ENCODE peak calls at places on chromosomes 13 and 19, in six cellular contexts. H, W, N, C, L and F are unnamed samples.

GRCh38 chr19:8334458-8335342 is 8.4 kb downstream of the KANK3 start:
- DNase-seq in H (peak; percentile 85), W (no peak), N (peak; percentile 40), C (peak; percentile 73), L (no peak), F (peak; percentile 86)

GRCh38 chr13:45928843-45929242 is 77.3 kb upstream of the SIAH3 start:
- DNase-seq in H (no peak), W (no peak), N (no peak), C (no peak), L (no peak), F (no peak)

GRCh38 chr13:46172531-46172991 is 9.4 kb downstream of the LCP1 start:
- DNase-seq in H (no peak), W (no peak), N (no peak), C (no peak), L (no peak), F (no peak)

GRCh38 chr19:41319500-41320184 is 9.7 kb downstream of the CCDC97 start:
- DNase-seq in H (no peak), W (no peak), N (no peak), C (no peak), L (no peak), F (no peak)

GRCh38 chr13:48028066-48028465 is 9.5 kb upstream of the NUDT15 start:
- DNase-seq in H (no peak), W (no peak), N (no peak), C (no peak), L (no peak), F (no peak)

GRCh38 chr13:109764474-109765292 is 21.7 kb downstream of the IRS2 start:
- DNase-seq in H (no peak), W (peak; percentile 62), N (no peak), C (no peak), L (no peak), F (no peak)

GRCh38 chr13:95505265-95505664 is 47.3 kb upstream of the CLDN10 start:
- DNase-seq in H (peak; percentile 46), W (no peak), N (no peak), C (no peak), L (no peak), F (no peak)

GRCh38 chr19:17872251-17873001 is 681 bp downstream of the SLC5A5 start:
- DNase-seq in H (no peak), W (no peak), N (peak; percentile 46), C (no peak), L (no peak), F (no peak)

GRCh38 chr13:55573565-55573964 is 1567.2 kb upstream of the PRR20A start:
- DNase-seq in H (no peak), W (no peak), N (no peak), C (no peak), L (no peak), F (no peak)

GRCh38 chr13:25200783-25201182 is 28.7 kb upstream of the AMER2 start:
- DNase-seq in H (no peak), W (no peak), N (no peak), C (no peak), L (no peak), F (no peak)

GRCh38 chr13:92260363-92260762 is 861.9 kb downstream of the GPC5 start:
- DNase-seq in H (no peak), W (no peak), N (no peak), C (no peak), L (no peak), F (no peak)

GRCh38 chr19:6161271-6161850 is 25.9 kb downstream of the ACSBG2 start:
- DNase-seq in H (peak; percentile 77), W (no peak), N (peak; percentile 17), C (no peak), L (peak; percentile 20), F (peak; percentile 50)

GRCh38 chr13:23608704-23609413 is 38.6 kb downstream of the TNFRSF19 start:
- DNase-seq in H (no peak), W (no peak), N (no peak), C (peak; percentile 70), L (no peak), F (no peak)

GRCh38 chr13:29920018-29920643 is 69.7 kb upstream of the UBL3 start:
- DNase-seq in H (no peak), W (no peak), N (no peak), C (no peak), L (no peak), F (no peak)

GRCh38 chr13:30422056-30422914 is at the start of gene UBE2L5:
- DNase-seq in H (peak; percentile 89), W (peak; percentile 67), N (peak; percentile 55), C (peak; percentile 80), L (no peak), F (peak; percentile 67)

GRCh38 chr19:41529484-41530183 is 46.3 kb upstream of the CEACAM21 start:
- DNase-seq in H (no peak), W (no peak), N (no peak), C (no peak), L (no peak), F (no peak)

GRCh38 chr13:110301083-110301482 is 5.9 kb downstream of the COL4A1 start:
- DNase-seq in H (no peak), W (no peak), N (no peak), C (no peak), L (no peak), F (no peak)

GRCh38 chr13:21069561-21070004 is 8.2 kb upstream of the LATS2 start:
- DNase-seq in H (no peak), W (no peak), N (no peak), C (peak; percentile 79), L (no peak), F (no peak)

GRCh38 chr13:96792736-96793444 is 201.4 kb downstream of the OXGR1 start:
- DNase-seq in H (no peak), W (no peak), N (no peak), C (no peak), L (no peak), F (no peak)